ENCODE peak calls at places on chromosomes 4 and X, in four cellular contexts. One of them, this sample, is unnamed.
A peak's percentile ranks its signal among the peaks of the same experiment; 100 is the strongest.

GRCh38 chr4:3472411-3473141 is 9.5 kb downstream of the DOK7 start:
- DNase-seq in PC-3: no peak
- DNase-seq in GM12865: no peak
- DNase-seq in ascending aorta: no peak
- DNase-seq in this sample: no peak

GRCh38 chr4:138334346-138335016 is 92.3 kb upstream of the SLC7A11 start:
- DNase-seq in GM12865: no peak
- DNase-seq in ascending aorta: no peak
- DNase-seq in PC-3: no peak
- DNase-seq in this sample: no peak

GRCh38 chrX:22397566-22397965 is 124.9 kb downstream of the CBLL2 start:
- DNase-seq in PC-3: peak; percentile 41
- DNase-seq in GM12865: no peak
- DNase-seq in ascending aorta: no peak
- DNase-seq in this sample: no peak

GRCh38 chrX:100687546-100687945 is 43.5 kb downstream of the SRPX2 start:
- DNase-seq in PC-3: no peak
- DNase-seq in GM12865: peak; percentile 47
- DNase-seq in ascending aorta: no peak
- DNase-seq in this sample: no peak

GRCh38 chr4:4555916-4556315 is 14.1 kb upstream of the STX18 start:
- DNase-seq in ascending aorta: no peak
- DNase-seq in GM12865: no peak
- DNase-seq in PC-3: no peak
- DNase-seq in this sample: no peak

GRCh38 chrX:103464071-103464773 is 55.1 kb downstream of the RAB40A start:
- DNase-seq in ascending aorta: no peak
- DNase-seq in PC-3: peak; percentile 55
- DNase-seq in GM12865: peak; percentile 11
- DNase-seq in this sample: peak; percentile 12

GRCh38 chr4:174521800-174522182 is 497 bp downstream of the HPGD start:
- DNase-seq in GM12865: no peak
- DNase-seq in PC-3: peak; percentile 45
- DNase-seq in ascending aorta: no peak
- DNase-seq in this sample: no peak

GRCh38 chrX:130637591-130637990 is 235.8 kb downstream of the RBMX2 start:
- DNase-seq in GM12865: no peak
- DNase-seq in ascending aorta: no peak
- DNase-seq in PC-3: no peak
- DNase-seq in this sample: no peak

GRCh38 chr4:187501731-187502130 is 493.8 kb upstream of the ZFP42 start:
- DNase-seq in ascending aorta: no peak
- DNase-seq in GM12865: no peak
- DNase-seq in PC-3: no peak
- DNase-seq in this sample: no peak

GRCh38 chr4:123107444-123108252 is 185.3 kb upstream of the NUDT6 start:
- DNase-seq in ascending aorta: no peak
- DNase-seq in PC-3: no peak
- DNase-seq in GM12865: no peak
- DNase-seq in this sample: no peak

GRCh38 chr4:187179086-187180070 is 455.7 kb upstream of the FAT1 start:
- DNase-seq in ascending aorta: no peak
- DNase-seq in PC-3: no peak
- DNase-seq in GM12865: no peak
- DNase-seq in this sample: no peak

GRCh38 chrX:68897546-68897945 is 68.7 kb downstream of the EFNB1 start:
- DNase-seq in PC-3: no peak
- DNase-seq in GM12865: no peak
- DNase-seq in ascending aorta: no peak
- DNase-seq in this sample: no peak

DNA sequence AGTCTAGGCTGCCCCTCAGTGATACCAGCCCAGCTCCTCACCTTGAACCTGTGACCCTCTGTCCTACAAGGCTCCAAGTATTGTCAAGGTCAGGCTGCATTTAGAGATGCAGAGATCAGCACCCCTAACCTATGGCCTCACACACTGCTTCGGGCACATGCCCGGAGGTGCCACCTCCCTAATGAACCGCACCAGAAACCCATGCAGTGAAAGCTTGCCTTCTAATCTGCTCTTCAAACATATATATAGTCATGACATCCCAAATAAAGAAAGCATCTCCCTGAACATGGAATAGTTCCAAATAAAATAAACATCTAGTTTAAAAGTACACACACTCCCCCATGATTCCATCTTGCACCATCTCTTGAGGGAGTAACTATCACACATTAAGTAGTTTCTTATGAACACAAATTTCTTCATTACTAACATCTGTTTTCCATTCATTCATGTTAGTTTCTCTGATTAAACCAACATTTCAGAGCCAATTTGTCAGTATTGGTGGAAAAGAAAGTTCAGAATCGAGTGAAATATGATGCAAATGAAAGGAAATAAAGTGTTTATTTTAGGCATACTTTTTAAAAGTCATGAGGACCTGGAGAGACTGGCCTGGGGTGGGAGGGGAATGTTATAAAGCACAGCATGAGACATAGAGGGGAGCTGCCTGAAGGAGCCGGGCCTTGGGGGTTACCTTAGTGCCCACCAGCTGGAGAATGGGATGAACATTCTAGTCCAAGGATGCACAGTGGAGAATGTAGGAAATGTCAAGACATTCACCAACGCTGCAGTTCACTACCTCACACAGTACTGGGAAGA is 19.2 kb downstream of the CC2D2A start:
- DNase-seq in PC-3: no peak
- DNase-seq in ascending aorta: no peak
- DNase-seq in GM12865: no peak
- DNase-seq in this sample: no peak
- H3K4me3 ChIP-seq in PC-3: no peak overlapping the region
- H3K4me3 ChIP-seq in ascending aorta: no peak overlapping the region
- H3K4me3 ChIP-seq in GM12865: no peak overlapping the region
- H3K4me3 ChIP-seq in this sample: no peak overlapping the region

GRCh38 chr4:153143527-153144348 is 60.5 kb upstream of the TRIM2 start:
- DNase-seq in GM12865: no peak
- DNase-seq in ascending aorta: no peak
- DNase-seq in PC-3: peak; percentile 42
- DNase-seq in this sample: no peak
- H3K4me3 ChIP-seq in GM12865: no peak overlapping the region
- H3K4me3 ChIP-seq in ascending aorta: no peak overlapping the region
- H3K4me3 ChIP-seq in PC-3: peak overlapping the region; percentile 1
- H3K4me3 ChIP-seq in this sample: no peak overlapping the region

GRCh38 chr4:98468744-98469143 is 189.7 kb downstream of the TSPAN5 start:
- DNase-seq in ascending aorta: no peak
- DNase-seq in PC-3: no peak
- DNase-seq in GM12865: no peak
- DNase-seq in this sample: no peak
- H3K4me3 ChIP-seq in ascending aorta: no peak overlapping the region
- H3K4me3 ChIP-seq in PC-3: no peak overlapping the region
- H3K4me3 ChIP-seq in GM12865: no peak overlapping the region
- H3K4me3 ChIP-seq in this sample: no peak overlapping the region

DNA sequence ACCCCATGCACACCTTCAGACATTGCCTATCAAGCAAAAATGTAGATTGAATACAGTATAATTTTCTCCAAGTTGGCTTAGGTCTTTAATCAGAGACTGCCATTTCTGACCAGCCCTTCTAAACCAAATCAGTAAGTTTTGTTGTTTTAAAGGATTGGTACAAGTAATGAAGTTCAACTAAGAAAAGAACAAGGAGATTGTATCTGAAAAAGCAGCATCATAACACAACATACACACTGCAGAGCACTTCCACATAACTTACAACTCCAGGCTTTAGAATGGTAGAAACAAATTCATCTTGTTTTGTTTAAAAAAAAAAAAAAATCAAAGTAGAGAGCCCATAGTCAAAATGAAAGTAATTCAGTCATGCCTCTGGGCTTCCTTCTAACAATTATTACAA is 16.1 kb upstream of the AMBN start:
- DNase-seq in PC-3: no peak
- DNase-seq in ascending aorta: no peak
- DNase-seq in GM12865: no peak
- DNase-seq in this sample: no peak
- H3K4me3 ChIP-seq in PC-3: no peak overlapping the region
- H3K4me3 ChIP-seq in ascending aorta: no peak overlapping the region
- H3K4me3 ChIP-seq in GM12865: no peak overlapping the region
- H3K4me3 ChIP-seq in this sample: no peak overlapping the region

GRCh38 chrX:50470103-50471031 is at the start of gene DGKK:
- DNase-seq in PC-3: no peak
- DNase-seq in ascending aorta: peak; percentile 58
- DNase-seq in GM12865: no peak
- DNase-seq in this sample: no peak
- H3K4me3 ChIP-seq in PC-3: no peak within 1 kb of the TSS
- H3K4me3 ChIP-seq in ascending aorta: no peak within 1 kb of the TSS
- H3K4me3 ChIP-seq in GM12865: no peak within 1 kb of the TSS
- H3K4me3 ChIP-seq in this sample: no peak within 1 kb of the TSS

GRCh38 chrX:66015906-66016689 is 23.8 kb downstream of the VSIG4 start:
- DNase-seq in GM12865: peak; percentile 45
- DNase-seq in ascending aorta: no peak
- DNase-seq in PC-3: no peak
- DNase-seq in this sample: no peak

GRCh38 chrX:66015152-66015827 is 24.6 kb downstream of the VSIG4 start:
- DNase-seq in PC-3: no peak
- DNase-seq in ascending aorta: peak; percentile 64
- DNase-seq in GM12865: peak; percentile 79
- DNase-seq in this sample: peak; percentile 95

GRCh38 chrX:66013195-66013816 is 26.6 kb downstream of the VSIG4 start:
- DNase-seq in ascending aorta: no peak
- DNase-seq in PC-3: no peak
- DNase-seq in GM12865: peak; percentile 45
- DNase-seq in this sample: no peak

GRCh38 chrX:66014084-66014483 is 25.8 kb downstream of the VSIG4 start:
- DNase-seq in GM12865: no peak
- DNase-seq in ascending aorta: no peak
- DNase-seq in PC-3: no peak
- DNase-seq in this sample: no peak

GRCh38 chrX:66014560-66014959 is 25.3 kb downstream of the VSIG4 start:
- DNase-seq in GM12865: no peak
- DNase-seq in ascending aorta: no peak
- DNase-seq in PC-3: no peak
- DNase-seq in this sample: peak; percentile 72
- H3K4me3 ChIP-seq in GM12865: no peak overlapping the region
- H3K4me3 ChIP-seq in ascending aorta: no peak overlapping the region
- H3K4me3 ChIP-seq in PC-3: no peak overlapping the region
- H3K4me3 ChIP-seq in this sample: peak overlapping the region; percentile 64

GRCh38 chr4:10482913-10483312 is 25.7 kb upstream of the ZNF518B start:
- DNase-seq in GM12865: no peak
- DNase-seq in PC-3: no peak
- DNase-seq in ascending aorta: no peak
- DNase-seq in this sample: no peak

GRCh38 chr4:10478621-10479020 is 21.4 kb upstream of the ZNF518B start:
- DNase-seq in GM12865: no peak
- DNase-seq in PC-3: no peak
- DNase-seq in ascending aorta: no peak
- DNase-seq in this sample: no peak

DNA sequence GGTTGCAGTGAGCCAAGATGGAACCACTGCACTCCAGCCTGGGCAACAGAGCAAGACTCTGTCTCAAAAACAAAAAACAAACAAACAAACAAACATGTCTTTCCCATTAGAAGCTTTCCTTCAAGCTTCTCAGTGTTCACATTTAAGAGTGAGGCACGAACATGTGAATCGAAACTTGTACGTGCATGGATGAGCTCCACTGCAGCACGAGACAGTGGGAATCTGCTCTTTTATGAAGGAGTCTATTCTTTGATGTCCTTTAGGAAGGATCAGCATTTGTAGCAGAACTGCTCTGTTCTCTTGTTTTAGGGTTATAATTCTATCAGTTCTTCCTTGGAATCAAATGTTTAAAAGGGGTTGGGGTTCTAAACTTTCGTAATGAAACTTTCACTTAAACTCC is 23.4 kb upstream of the ZNF518B start:
- DNase-seq in PC-3: no peak
- DNase-seq in ascending aorta: no peak
- DNase-seq in GM12865: no peak
- DNase-seq in this sample: no peak
- H3K4me3 ChIP-seq in PC-3: no peak overlapping the region
- H3K4me3 ChIP-seq in ascending aorta: no peak overlapping the region
- H3K4me3 ChIP-seq in GM12865: no peak overlapping the region
- H3K4me3 ChIP-seq in this sample: no peak overlapping the region